ENCODE peak calls at places on chromosome X, in eight cellular contexts. H, R, C, I, T, G, V and Q are unnamed samples.

GRCh38 chrX:119391279-119391678 is 7.9 kb upstream of the SLC25A43 start:
- DNase-seq in G (no peak), I (peak), R (no peak), C (peak), H (no peak), T (no peak), V (no peak), Q (no peak)

GRCh38 chrX:111168314-111168713 is 72.3 kb downstream of the PAK3 start:
- DNase-seq in R (no peak), T (no peak), C (no peak), I (peak), G (no peak), H (no peak), V (no peak), Q (no peak)

GRCh38 chrX:110964761-110965160 is 131.2 kb upstream of the PAK3 start:
- DNase-seq in I (no peak), G (no peak), C (no peak), R (no peak), V (no peak), T (no peak), H (no peak), Q (no peak)

GRCh38 chrX:87664381-87664780 is 146.8 kb downstream of the KLHL4 start:
- DNase-seq in H (no peak), T (no peak), R (no peak), G (no peak), C (peak), V (no peak), I (peak), Q (no peak)

GRCh38 chrX:29841750-29842149 is 373.6 kb upstream of the MAGEB2 start:
- DNase-seq in G (no peak), H (no peak), T (no peak), I (peak), R (no peak), V (no peak), C (no peak), Q (no peak)

GRCh38 chrX:15425024-15425423 is 40.8 kb upstream of the VEGFD start:
- DNase-seq in H (no peak), V (no peak), R (no peak), I (no peak), T (no peak), C (no peak), G (no peak), Q (no peak)

GRCh38 chrX:152958047-152958446 is 35.9 kb downstream of the PNMA5 start:
- DNase-seq in G (no peak), H (no peak), C (no peak), R (no peak), T (no peak), I (peak), V (no peak), Q (no peak)

GRCh38 chrX:137051978-137052640 is 18.3 kb upstream of the GPR101 start:
- DNase-seq in C (peak), R (peak), T (peak), H (peak), G (peak), I (peak), V (peak), Q (peak)

GRCh38 chrX:21126661-21127060 is 247.6 kb upstream of the CNKSR2 start:
- DNase-seq in T (no peak), C (no peak), I (no peak), G (no peak), H (no peak), R (no peak), V (no peak), Q (no peak)

GRCh38 chrX:34656842-34657780 is at the start of gene TMEM47:
- DNase-seq in H (no peak), G (peak), R (peak), T (no peak), V (peak), I (no peak), C (no peak), Q (no peak)

GRCh38 chrX:154546354-154547244 is at the start of gene G6PD:
- DNase-seq in C (peak), G (peak), I (peak), R (no peak), H (peak), V (no peak), T (peak), Q (peak)

GRCh38 chrX:100417671-100418070 is 7.6 kb upstream of the PCDH19 start:
- DNase-seq in T (no peak), C (no peak), G (no peak), V (no peak), I (no peak), H (no peak), R (no peak), Q (no peak)

GRCh38 chrX:11890843-11891514 is 132.9 kb downstream of the MSL3 start:
- DNase-seq in R (no peak), H (no peak), C (no peak), G (peak), V (no peak), I (peak), T (no peak), Q (no peak)

GRCh38 chrX:109475174-109475891 is 6.6 kb downstream of the GUCY2F start:
- DNase-seq in G (peak), V (no peak), T (no peak), R (peak), H (no peak), I (peak), C (no peak), Q (no peak)

GRCh38 chrX:74453178-74453577 is 31.9 kb downstream of the SLC16A2 start:
- DNase-seq in R (no peak), I (no peak), G (no peak), T (no peak), C (no peak), V (no peak), H (no peak), Q (no peak)

GRCh38 chrX:37812110-37812509 is 32.3 kb downstream of the CYBB start:
- DNase-seq in V (no peak), G (no peak), I (no peak), H (no peak), T (no peak), C (no peak), R (no peak), Q (no peak)

GRCh38 chrX:130788786-130789581 is 114.0 kb downstream of the ENOX2 start:
- DNase-seq in V (no peak), I (no peak), T (no peak), G (no peak), C (no peak), R (no peak), H (no peak), Q (no peak)

GRCh38 chrX:138011461-138011860 is 445.5 kb downstream of the ZIC3 start:
- DNase-seq in G (no peak), C (no peak), T (no peak), R (no peak), I (no peak), H (no peak), V (no peak), Q (no peak)

GRCh38 chrX:30521440-30522182 is 56.0 kb downstream of the TASL start:
- DNase-seq in C (no peak), G (no peak), I (no peak), R (no peak), H (no peak), T (no peak), V (no peak), Q (no peak)

GRCh38 chrX:46588263-46588662 is 14.7 kb downstream of the CHST7 start:
- DNase-seq in H (peak), C (peak), I (peak), R (no peak), V (no peak), T (peak), G (peak), Q (no peak)

GRCh38 chrX:51496501-51497291 is at the start of gene NUDT11:
- DNase-seq in T (no peak), C (peak), R (peak), V (no peak), G (peak), H (peak), I (no peak), Q (no peak)

GRCh38 chrX:23898412-23898959 is 9.3 kb downstream of the APOO start:
- DNase-seq in V (no peak), T (no peak), G (no peak), I (no peak), C (no peak), H (no peak), R (no peak), Q (no peak)

GRCh38 chrX:33725556-33726232 is 406.4 kb downstream of the FAM47A start:
- DNase-seq in H (no peak), R (no peak), C (no peak), T (no peak), G (no peak), I (peak), V (no peak), Q (no peak)

GRCh38 chrX:38332505-38332904 is 5.2 kb upstream of the RPGR start:
- DNase-seq in H (no peak), C (no peak), V (no peak), R (no peak), I (no peak), T (no peak), G (no peak), Q (no peak)

GRCh38 chrX:43552166-43552565 is 103.9 kb upstream of the MAOA start:
- DNase-seq in G (no peak), H (no peak), T (no peak), C (no peak), I (no peak), R (no peak), V (no peak), Q (no peak)

GRCh38 chrX:93874554-93874953 is 200.5 kb downstream of the FAM133A start:
- DNase-seq in T (no peak), R (no peak), H (no peak), I (peak), G (no peak), V (no peak), C (peak), Q (no peak)

GRCh38 chrX:23756165-23756564 is 13.1 kb upstream of the ACOT9 start:
- DNase-seq in G (peak), C (peak), I (peak), T (peak), V (peak), H (peak), R (peak), Q (peak)

GRCh38 chrX:141903400-141904155 is at the start of gene MAGEC1:
- DNase-seq in C (no peak), G (no peak), I (no peak), T (no peak), H (no peak), R (no peak), V (peak), Q (no peak)

GRCh38 chrX:103878466-103879151 is 46.6 kb upstream of the RAB9B start:
- DNase-seq in T (no peak), C (no peak), V (no peak), I (no peak), R (no peak), H (no peak), G (no peak), Q (no peak)

GRCh38 chrX:15750611-15751159 is 12.6 kb downstream of the CA5B start:
- DNase-seq in T (no peak), C (no peak), G (no peak), I (no peak), R (no peak), H (no peak), V (no peak), Q (no peak)

GRCh38 chrX:154411981-154412340 is 622 bp downstream of the TAFAZZIN start:
- DNase-seq in I (peak), R (peak), V (peak), T (peak), C (peak), G (peak), H (peak), Q (peak)

GRCh38 chrX:21779095-21779494 is 21.2 kb upstream of the SMPX start:
- DNase-seq in I (no peak), R (no peak), G (no peak), V (no peak), C (no peak), H (no peak), T (no peak), Q (no peak)

GRCh38 chrX:127112726-127113125 is 293.2 kb downstream of the PRR32 start:
- DNase-seq in C (no peak), T (no peak), H (no peak), I (no peak), R (no peak), V (no peak), G (no peak), Q (no peak)

GRCh38 chrX:49209434-49210251 is 9.7 kb upstream of the SYP start:
- DNase-seq in I (peak), V (no peak), R (no peak), H (no peak), T (no peak), G (no peak), C (no peak), Q (no peak)

GRCh38 chrX:152638443-152638904 is 779 bp downstream of the GABRQ start:
- DNase-seq in H (no peak), G (no peak), V (no peak), R (no peak), I (no peak), T (no peak), C (no peak), Q (no peak)

GRCh38 chrX:67604979-67605703 is 61.3 kb downstream of the AR start:
- DNase-seq in I (no peak), T (no peak), C (no peak), G (no peak), H (no peak), R (no peak), V (no peak), Q (no peak)

DNA sequence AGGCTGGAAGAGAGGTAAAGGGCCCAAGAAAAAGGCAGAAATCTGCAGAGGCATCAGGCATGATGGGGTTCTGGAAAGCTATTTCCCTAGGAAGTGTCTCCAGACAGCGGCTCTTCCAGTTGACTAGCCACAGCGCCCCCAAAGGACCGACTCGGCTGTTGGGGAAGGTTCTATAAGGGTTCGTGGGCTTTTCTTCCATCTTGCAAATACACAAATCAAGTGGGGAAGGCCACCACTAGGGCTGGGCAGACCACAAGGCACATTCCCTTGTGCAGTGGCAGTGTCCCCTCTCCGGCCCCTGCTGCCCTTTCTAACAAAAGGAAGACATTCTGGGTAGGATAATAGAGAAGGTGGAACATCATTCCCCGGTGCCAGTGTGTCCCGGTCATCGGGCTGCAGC is 18.2 kb downstream of the BCOR start:
- DNase-seq in G (no peak), C (no peak), T (no peak), R (no peak), H (no peak), I (no peak), V (no peak), Q (no peak)
- TF ChIP-seq CTCF in G (no peak), C (no peak), T (no peak), R (no peak), H (no peak), I (no peak), V (no peak), Q (no peak)

GRCh38 chrX:132491191-132491590 is 2.4 kb upstream of the MBNL3 start:
- DNase-seq in I (peak), H (no peak), G (no peak), V (no peak), T (no peak), R (peak), C (peak), Q (peak)
- TF ChIP-seq CTCF in I (peak), H (no peak), G (no peak), V (no peak), T (peak), R (no peak), C (peak), Q (peak)

GRCh38 chrX:39438603-39439602 is 637.6 kb downstream of the MID1IP1 start:
- DNase-seq in T (no peak), G (no peak), I (peak), V (no peak), H (no peak), R (no peak), C (no peak), Q (no peak)
- TF ChIP-seq CTCF in T (no peak), G (peak), I (peak), V (no peak), H (no peak), R (no peak), C (peak), Q (no peak)

GRCh38 chrX:54931107-54931506 is 10.5 kb downstream of the TRO start:
- DNase-seq in T (no peak), G (no peak), I (no peak), C (no peak), R (no peak), V (no peak), H (no peak), Q (no peak)

GRCh38 chrX:54928876-54929275 is 8.3 kb downstream of the TRO start:
- DNase-seq in I (no peak), T (no peak), G (no peak), H (no peak), C (no peak), V (no peak), R (no peak), Q (no peak)

GRCh38 chrX:54926978-54927377 is 6.4 kb downstream of the TRO start:
- DNase-seq in T (no peak), C (no peak), V (no peak), R (no peak), I (no peak), H (no peak), G (no peak), Q (no peak)

GRCh38 chrX:54933150-54933826 is 12.7 kb downstream of the TRO start:
- DNase-seq in R (no peak), V (no peak), I (no peak), T (no peak), H (no peak), G (no peak), C (no peak), Q (no peak)

DNA sequence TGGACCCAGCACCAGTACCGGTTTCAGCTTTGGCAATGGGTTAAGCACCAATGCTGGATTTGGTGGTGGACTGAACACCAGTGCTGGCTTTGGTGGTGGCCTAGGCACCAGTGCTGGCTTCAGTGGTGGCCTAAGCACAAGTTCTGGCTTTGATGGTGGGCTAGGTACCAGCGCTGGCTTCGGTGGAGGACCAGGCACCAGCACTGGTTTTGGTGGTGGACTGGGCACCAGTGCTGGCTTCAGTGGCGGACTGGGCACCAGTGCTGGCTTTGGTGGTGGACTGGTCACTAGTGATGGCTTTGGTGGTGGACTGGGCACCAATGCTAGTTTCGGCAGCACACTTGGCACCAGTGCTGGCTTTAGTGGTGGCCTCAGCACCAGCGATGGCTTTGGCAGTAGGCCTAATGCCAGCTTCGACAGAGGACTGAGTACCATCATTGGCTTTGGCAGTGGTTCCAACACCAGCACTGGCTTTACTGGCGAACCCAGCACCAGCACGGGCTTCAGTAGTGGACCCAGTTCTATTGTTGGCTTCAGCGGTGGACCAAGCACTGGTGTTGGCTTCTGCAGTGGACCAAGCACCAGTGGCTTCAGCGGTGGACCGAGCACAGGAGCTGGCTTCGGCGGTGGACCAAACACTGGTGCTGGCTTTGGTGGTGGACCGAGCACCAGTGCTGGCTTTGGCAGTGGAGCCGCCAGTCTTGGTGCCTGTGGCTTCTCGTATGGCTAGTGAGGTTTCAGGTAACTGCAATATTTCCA is 9.8 kb downstream of the TRO start:
- DNase-seq in G (no peak), T (no peak), H (no peak), R (no peak), I (no peak), C (no peak), V (no peak), Q (no peak)
- TF ChIP-seq CTCF in G (no peak), T (no peak), H (no peak), R (no peak), I (no peak), C (no peak), V (no peak), Q (no peak)